ENCODE peak calls at places on chromosomes 13 and 19, in ten cellular contexts. K, R, V, G, T, N, H, D, X and A are unnamed samples.

GRCh38 chr19:674282-675151 is 1.7 kb upstream of the FSTL3 start:
- DNase-seq in G (no peak), T (no peak), K (peak; percentile 86), D (no peak), N (no peak), H (no peak), X (no peak), R (no peak), V (no peak), A (no peak)

GRCh38 chr19:58519087-58519354 is 589 bp downstream of the ZBTB45 start:
- DNase-seq in K (peak; percentile 78), V (peak; percentile 59), X (peak; percentile 69), D (peak; percentile 84), G (peak; percentile 53), T (peak; percentile 74), N (peak; percentile 75), H (no peak), R (peak; percentile 85), A (peak; percentile 66)

GRCh38 chr19:49890349-49891311 is 6.1 kb downstream of the IL4I1 start:
- DNase-seq in H (no peak), T (no peak), G (no peak), N (peak; percentile 83), V (peak; percentile 57), K (peak; percentile 69), X (no peak), R (no peak), D (no peak), A (no peak)

GRCh38 chr13:35857769-35858168 is 273.4 kb downstream of the DCLK1 start:
- DNase-seq in T (peak; percentile 32), R (no peak), G (no peak), D (no peak), V (no peak), X (no peak), N (no peak), K (no peak), H (no peak), A (no peak)

GRCh38 chr19:48636859-48637448 is at the start of gene DBP:
- DNase-seq in K (peak; percentile 76), V (peak; percentile 45), G (peak; percentile 72), X (peak; percentile 77), T (no peak), R (peak; percentile 79), N (peak; percentile 76), H (no peak), D (no peak), A (no peak)

GRCh38 chr19:47036233-47036651 is 12.2 kb downstream of the TMEM160 start:
- DNase-seq in D (no peak), X (no peak), R (peak; percentile 59), N (peak; percentile 58), G (no peak), V (peak; percentile 54), K (no peak), H (no peak), T (no peak), A (no peak)

GRCh38 chr19:46954502-46955004 is 65.1 kb upstream of the NPAS1 start:
- DNase-seq in R (no peak), N (no peak), H (no peak), X (no peak), D (no peak), V (no peak), T (no peak), G (no peak), K (no peak), A (no peak)

GRCh38 chr13:42574435-42575311 is 721 bp downstream of the TNFSF11 start:
- DNase-seq in G (no peak), X (no peak), R (no peak), H (no peak), D (no peak), V (no peak), K (no peak), T (no peak), N (peak; percentile 59), A (no peak)

GRCh38 chr19:49664171-49665070 is 1.2 kb downstream of the IRF3 start:
- DNase-seq in G (peak; percentile 85), K (peak; percentile 92), X (peak; percentile 94), V (peak; percentile 93), D (peak; percentile 94), H (peak; percentile 95), N (peak; percentile 97), T (peak; percentile 67), R (peak; percentile 95), A (peak; percentile 90)

GRCh38 chr19:51034704-51035103 is at the start of gene KLK12:
- DNase-seq in R (no peak), H (no peak), N (no peak), T (no peak), K (no peak), X (no peak), G (no peak), D (no peak), V (no peak), A (no peak)

GRCh38 chr19:17915940-17916593 is 16.7 kb upstream of the CCDC124 start:
- DNase-seq in G (no peak), H (no peak), D (no peak), R (peak; percentile 73), T (no peak), K (no peak), N (no peak), X (no peak), V (peak; percentile 44), A (no peak)

GRCh38 chr19:1256646-1257474 is 8.5 kb downstream of the MIDN start:
- DNase-seq in T (no peak), N (no peak), K (no peak), X (no peak), H (no peak), V (no peak), G (no peak), D (no peak), R (no peak), A (no peak)

GRCh38 chr13:23378009-23378632 is 55.4 kb downstream of the SACS start:
- DNase-seq in T (peak; percentile 99), H (no peak), G (no peak), D (no peak), N (peak; percentile 61), V (no peak), R (peak; percentile 37), K (no peak), X (no peak), A (peak; percentile 64)

GRCh38 chr13:41613984-41614581 is 156.7 kb downstream of the RGCC start:
- DNase-seq in G (no peak), T (peak; percentile 96), H (no peak), D (peak; percentile 74), V (no peak), X (no peak), R (no peak), K (peak; percentile 78), N (no peak), A (peak; percentile 74)

GRCh38 chr19:29576761-29577661 is 29.1 kb upstream of the POP4 start:
- DNase-seq in N (no peak), V (no peak), H (peak; percentile 16), G (no peak), X (no peak), K (no peak), T (peak; percentile 47), R (no peak), D (no peak), A (no peak)

GRCh38 chr19:13961826-13962737 is 9.8 kb downstream of the DCAF15 start:
- DNase-seq in T (peak; percentile 13), H (no peak), D (no peak), K (peak; percentile 53), N (no peak), G (no peak), V (no peak), R (no peak), X (no peak), A (no peak)

GRCh38 chr13:102847272-102848234 is 1.7 kb downstream of the ERCC5 start:
- DNase-seq in D (no peak), K (no peak), V (no peak), G (no peak), H (no peak), T (peak; percentile 54), X (no peak), R (peak; percentile 27), N (no peak), A (no peak)

GRCh38 chr19:46878613-46879375 is 18.0 kb downstream of the ARHGAP35 start:
- DNase-seq in D (no peak), N (no peak), R (no peak), V (no peak), K (no peak), H (no peak), X (no peak), T (peak; percentile 93), G (no peak), A (no peak)

GRCh38 chr13:49690990-49691886 is at the start of gene EBPL:
- DNase-seq in X (peak; percentile 98), T (peak; percentile 86), N (peak; percentile 96), H (peak; percentile 95), R (peak; percentile 87), D (peak; percentile 96), K (peak; percentile 95), G (peak; percentile 90), V (peak; percentile 95), A (peak; percentile 93)

DNA sequence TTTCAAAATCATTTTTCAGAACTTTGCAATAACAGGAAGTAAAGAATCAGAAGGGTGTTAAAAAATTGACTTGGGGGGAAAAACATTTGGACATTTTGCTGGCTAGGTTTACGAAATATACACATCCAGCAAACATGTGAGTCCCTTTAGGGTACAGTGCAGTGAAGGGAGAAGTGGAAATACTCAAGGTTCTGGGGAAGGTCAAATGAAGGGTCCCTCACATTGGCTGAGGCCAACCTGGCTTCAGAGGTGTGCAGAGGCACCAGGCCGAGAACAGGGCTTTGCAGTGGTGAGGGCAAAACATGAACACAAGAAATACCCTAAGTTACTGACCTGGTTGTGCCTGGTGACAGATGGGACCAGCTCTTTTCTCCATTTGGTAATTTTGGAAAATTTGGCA is 1.6 kb upstream of the UPF3A start:
- DNase-seq in G (no peak), X (no peak), V (no peak), R (no peak), N (no peak), T (no peak), D (no peak), K (no peak), H (no peak), A (no peak)
- H3K4me3 ChIP-seq in G (no peak overlapping the region), X (no peak overlapping the region), V (no peak overlapping the region), R (no peak overlapping the region), N (no peak overlapping the region), T (no peak overlapping the region), D (no peak overlapping the region), K (no peak overlapping the region), H (no peak overlapping the region), A (no peak overlapping the region)

GRCh38 chr19:6738726-6739389 is 622 bp upstream of the TRIP10 start:
- DNase-seq in T (peak; percentile 8), X (peak; percentile 74), R (no peak), H (peak; percentile 92), G (peak; percentile 49), K (peak; percentile 79), N (peak; percentile 74), V (peak; percentile 32), D (peak; percentile 81), A (peak; percentile 63)
- TF ChIP-seq POLR2A in T (no peak), X (no peak), R (no peak), H (no peak), G (no peak), K (peak; percentile 1), N (no peak), V (no peak), D (no peak), A (no peak)

GRCh38 chr19:2852598-2852997 is 11.3 kb downstream of the ZNF555 start:
- DNase-seq in T (no peak), V (no peak), D (no peak), X (no peak), H (no peak), G (no peak), R (no peak), K (no peak), N (no peak), A (no peak)
- H3K9me3 ChIP-seq in T (peaks cover 93% of the 10 kb centered on the region), V (peaks cover 74% of the 10 kb centered on the region), D (peaks cover 35% of the 10 kb centered on the region), X (peaks cover 22% of the 10 kb centered on the region), H (peaks cover 52% of the 10 kb centered on the region), G (peaks cover 93% of the 10 kb centered on the region), R (peaks cover 74% of the 10 kb centered on the region), K (peaks cover 50% of the 10 kb centered on the region), N (peaks cover 57% of the 10 kb centered on the region), A (peaks cover 54% of the 10 kb centered on the region)

GRCh38 chr19:54928299-54928698 is 19.0 kb downstream of the NLRP7 start:
- DNase-seq in H (no peak), T (no peak), D (no peak), K (no peak), R (peak; percentile 40), X (no peak), N (no peak), V (no peak), G (no peak), A (no peak)
- H3K4me3 ChIP-seq in H (no peak overlapping the region), T (no peak overlapping the region), D (no peak overlapping the region), K (no peak overlapping the region), R (no peak overlapping the region), X (no peak overlapping the region), N (no peak overlapping the region), V (no peak overlapping the region), G (no peak overlapping the region), A (no peak overlapping the region)